ENCODE peak calls at places on chromosomes 1 and 21, in eight cellular contexts. C is heart right ventricle, D is Karpas-422, U is cardiac muscle cell, J is colonic mucosa, O is lower lobe of right lung, A is PC-3, V is ascending aorta. Y is an unnamed sample.
A peak's percentile ranks its signal among the peaks of the same experiment; 100 is the strongest.

GRCh38 chr1:221739018-221739676 is 2.7 kb downstream of the DUSP10 start:
- DNase-seq in C (no peak), A (no peak), J (no peak), O (no peak), D (no peak), U (no peak), V (no peak), Y (no peak)

GRCh38 chr1:41540886-41541591 is 56.6 kb upstream of the EDN2 start:
- DNase-seq in U (no peak), O (no peak), D (no peak), A (no peak), V (peak; percentile 42), C (no peak), J (no peak), Y (no peak)

GRCh38 chr1:29532741-29533140 is 296.4 kb downstream of the PTPRU start:
- DNase-seq in D (no peak), O (no peak), A (no peak), U (no peak), J (no peak), V (no peak), C (no peak), Y (peak; percentile 27)

GRCh38 chr1:200409203-200409760 is 554 bp downstream of the ZNF281 start:
- DNase-seq in D (peak; percentile 60), U (peak; percentile 37), A (no peak), J (peak; percentile 38), V (peak; percentile 68), O (peak; percentile 65), C (peak; percentile 41), Y (peak; percentile 53)

GRCh38 chr1:180728472-180729106 is 96.8 kb downstream of the XPR1 start:
- DNase-seq in O (no peak), D (no peak), J (no peak), A (no peak), C (no peak), V (no peak), U (no peak), Y (no peak)

GRCh38 chr1:226414098-226414698 is 6.3 kb upstream of the PARP1 start:
- DNase-seq in D (no peak), O (no peak), J (no peak), V (peak; percentile 30), U (no peak), A (no peak), C (no peak), Y (no peak)

GRCh38 chr1:25476186-25477097 is 45.7 kb downstream of the MACO1 start:
- DNase-seq in C (no peak), O (no peak), D (peak; percentile 89), U (no peak), V (no peak), A (no peak), J (no peak), Y (no peak)

GRCh38 chr1:21338568-21339401 is 48.5 kb upstream of the ECE1 start:
- DNase-seq in D (no peak), V (peak; percentile 81), A (peak; percentile 87), O (peak; percentile 67), C (peak; percentile 74), J (peak; percentile 71), U (no peak), Y (peak; percentile 83)

GRCh38 chr1:63368131-63368530 is 704 bp downstream of the ALG6 start:
- DNase-seq in U (no peak), O (no peak), D (peak; percentile 67), J (no peak), V (no peak), A (no peak), C (no peak), Y (no peak)

GRCh38 chr1:198363752-198364151 is 176.7 kb downstream of the ATP6V1G3 start:
- DNase-seq in J (no peak), C (no peak), A (no peak), V (no peak), U (no peak), D (no peak), O (no peak), Y (no peak)

GRCh38 chr1:248114890-248115289 is 19.9 kb downstream of the OR2L13 start:
- DNase-seq in A (no peak), U (no peak), C (no peak), J (no peak), O (no peak), D (no peak), V (no peak), Y (no peak)
- H3K9me3 ChIP-seq in A (peaks cover 41% of the 10 kb centered on the region), U (no peaks in the 10 kb centered on the region), C (peaks cover 25% of the 10 kb centered on the region), J (no peaks in the 10 kb centered on the region), O (peaks cover 22% of the 10 kb centered on the region), D (peaks cover 10% of the 10 kb centered on the region), V (peaks cover 12% of the 10 kb centered on the region), Y (no peaks in the 10 kb centered on the region)

GRCh38 chr1:62232885-62233284 is 38.2 kb downstream of the L1TD1 start:
- DNase-seq in J (no peak), D (no peak), C (no peak), V (no peak), A (no peak), U (no peak), O (no peak), Y (no peak)
- H3K4me1 ChIP-seq in J (no peaks in the 10 kb centered on the region), D (no peaks in the 10 kb centered on the region), C (peaks cover 6% of the 10 kb centered on the region), V (no peaks in the 10 kb centered on the region), A (peaks cover 57% of the 10 kb centered on the region), U (peaks cover 9% of the 10 kb centered on the region), O (no peaks in the 10 kb centered on the region), Y (peaks cover 6% of the 10 kb centered on the region)

DNA sequence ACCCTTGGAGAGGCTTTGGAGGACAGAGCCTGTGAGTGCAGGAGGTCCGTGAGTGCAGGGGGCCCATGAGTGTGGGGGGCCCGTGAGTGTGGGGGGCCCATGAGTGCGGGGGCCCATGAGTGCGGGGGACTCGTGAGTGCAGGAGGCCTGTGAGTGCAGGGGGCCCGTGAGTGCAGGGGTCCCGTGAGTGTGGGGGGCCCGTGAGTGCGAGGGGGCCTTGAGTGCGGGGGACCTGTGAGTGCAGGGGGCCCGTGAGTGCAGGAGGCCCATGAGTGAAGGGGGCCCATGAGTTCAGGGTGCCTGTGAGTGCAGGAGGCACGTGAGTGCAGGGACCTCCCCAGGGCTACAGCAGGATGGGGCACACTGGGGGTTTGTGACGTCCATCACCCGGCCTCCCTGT is 108.3 kb upstream of the TTC34 start:
- DNase-seq in D (no peak), V (no peak), C (no peak), A (no peak), O (no peak), U (no peak), J (no peak), Y (no peak)
- H3K9me3 ChIP-seq in D (no peaks in the 10 kb centered on the region), V (no peaks in the 10 kb centered on the region), C (no peaks in the 10 kb centered on the region), A (no peaks in the 10 kb centered on the region), O (no peaks in the 10 kb centered on the region), U (no peaks in the 10 kb centered on the region), J (no peaks in the 10 kb centered on the region), Y (no peaks in the 10 kb centered on the region)

GRCh38 chr1:27574871-27575831 is 28.8 kb downstream of the AHDC1 start:
- DNase-seq in C (peak; percentile 85), O (peak; percentile 86), V (peak; percentile 90), J (peak; percentile 74), A (peak; percentile 61), U (peak; percentile 90), D (no peak), Y (peak; percentile 88)
- H3K4me1 ChIP-seq in C (peaks cover 96% of the 10 kb centered on the region), O (peaks cover 79% of the 10 kb centered on the region), V (peaks cover 60% of the 10 kb centered on the region), J (peaks cover 12% of the 10 kb centered on the region), A (peaks cover 21% of the 10 kb centered on the region), U (peaks cover 73% of the 10 kb centered on the region), D (peaks cover 6% of the 10 kb centered on the region), Y (peaks cover 77% of the 10 kb centered on the region)

GRCh38 chr1:246961939-246962373 is 30.2 kb upstream of the AHCTF1 start:
- DNase-seq in J (no peak), C (no peak), O (peak; percentile 76), V (peak; percentile 74), D (no peak), A (no peak), U (no peak), Y (no peak)

GRCh38 chr1:246971969-246972368 is 35.9 kb downstream of the ZNF695 start:
- DNase-seq in J (no peak), D (no peak), V (no peak), O (no peak), U (no peak), A (no peak), C (no peak), Y (no peak)

GRCh38 chr1:246969621-246970020 is 37.9 kb upstream of the AHCTF1 start:
- DNase-seq in A (no peak), D (no peak), U (no peak), V (no peak), O (no peak), J (no peak), C (no peak), Y (no peak)

GRCh38 chr1:246971322-246971721 is 36.5 kb downstream of the ZNF695 start:
- DNase-seq in V (peak; percentile 75), C (peak; percentile 69), D (peak; percentile 83), U (peak; percentile 1), A (peak; percentile 31), J (peak; percentile 24), O (peak; percentile 57), Y (peak; percentile 63)

GRCh38 chr1:246966502-246966901 is 34.8 kb upstream of the AHCTF1 start:
- DNase-seq in V (no peak), U (no peak), O (no peak), A (no peak), C (no peak), D (no peak), J (no peak), Y (no peak)
- H3K9me3 ChIP-seq in V (no peaks in the 10 kb centered on the region), U (no peaks in the 10 kb centered on the region), O (peaks cover 11% of the 10 kb centered on the region), A (no peaks in the 10 kb centered on the region), C (peaks cover 3% of the 10 kb centered on the region), D (peaks cover 11% of the 10 kb centered on the region), J (no peaks in the 10 kb centered on the region), Y (no peaks in the 10 kb centered on the region)

GRCh38 chr21:45970674-45971486 is 10.7 kb upstream of the COL6A1 start:
- DNase-seq in A (peak; percentile 62), V (peak; percentile 79), C (peak; percentile 83), O (no peak), D (peak; percentile 61), J (no peak), U (peak; percentile 82), Y (peak; percentile 83)

GRCh38 chr21:45969921-45970673 is 11.5 kb upstream of the COL6A1 start:
- DNase-seq in D (no peak), A (no peak), J (no peak), O (peak; percentile 41), V (peak; percentile 50), U (no peak), C (no peak), Y (no peak)

GRCh38 chr21:45972716-45973474 is 8.7 kb upstream of the COL6A1 start:
- DNase-seq in O (peak; percentile 51), U (no peak), V (peak; percentile 85), D (no peak), A (no peak), J (no peak), C (peak; percentile 84), Y (peak; percentile 91)

GRCh38 chr21:45972353-45972715 is 9.2 kb upstream of the COL6A1 start:
- DNase-seq in V (peak; percentile 72), J (no peak), U (no peak), O (peak; percentile 45), C (peak; percentile 60), A (no peak), D (no peak), Y (peak; percentile 39)

GRCh38 chr21:45971487-45972352 is 9.8 kb upstream of the COL6A1 start:
- DNase-seq in A (no peak), V (peak; percentile 83), D (no peak), O (peak; percentile 57), J (no peak), C (peak; percentile 76), U (no peak), Y (peak; percentile 67)
- H3K4me1 ChIP-seq in A (peaks cover 28% of the 10 kb centered on the region), V (peaks cover 33% of the 10 kb centered on the region), D (no peaks in the 10 kb centered on the region), O (peaks cover 48% of the 10 kb centered on the region), J (peaks cover 21% of the 10 kb centered on the region), C (peaks cover 65% of the 10 kb centered on the region), U (peaks cover 31% of the 10 kb centered on the region), Y (peaks cover 59% of the 10 kb centered on the region)

GRCh38 chr1:79376106-79376505 is 369.6 kb upstream of the ADGRL4 start:
- DNase-seq in A (peak; percentile 34), U (no peak), J (no peak), O (no peak), D (no peak), C (no peak), V (no peak), Y (no peak)
- H3K9me3 ChIP-seq in A (no peaks in the 10 kb centered on the region), U (no peaks in the 10 kb centered on the region), J (no peaks in the 10 kb centered on the region), O (no peaks in the 10 kb centered on the region), D (peaks cover 16% of the 10 kb centered on the region), C (no peaks in the 10 kb centered on the region), V (no peaks in the 10 kb centered on the region), Y (no peaks in the 10 kb centered on the region)